ENCODE peak calls at places on chromosome 19, in seven cellular contexts. One of them, this sample, is unnamed.

GRCh38 chr19:14561249-14561648 is 10.6 kb downstream of the NDUFB7 start:
- DNase-seq in neuronal stem cell: no peak
- DNase-seq in K562: no peak
- DNase-seq in foreskin keratinocyte: no peak
- DNase-seq in CD4-positive, alpha-beta T cell: no peak
- DNase-seq in lower lobe of right lung: no peak
- DNase-seq in tibial artery: no peak
- DNase-seq in this sample: no peak

GRCh38 chr19:21843081-21843480 is 7.1 kb upstream of the ZNF43 start:
- DNase-seq in neuronal stem cell: no peak
- DNase-seq in K562: no peak
- DNase-seq in foreskin keratinocyte: no peak
- DNase-seq in CD4-positive, alpha-beta T cell: no peak
- DNase-seq in lower lobe of right lung: no peak
- DNase-seq in tibial artery: no peak
- DNase-seq in this sample: no peak

GRCh38 chr19:29690842-29691241 is 24.2 kb downstream of the C19orf12 start:
- DNase-seq in neuronal stem cell: no peak
- DNase-seq in K562: peak; percentile 78
- DNase-seq in foreskin keratinocyte: no peak
- DNase-seq in CD4-positive, alpha-beta T cell: peak; percentile 48
- DNase-seq in lower lobe of right lung: no peak
- DNase-seq in tibial artery: no peak
- DNase-seq in this sample: peak; percentile 6

GRCh38 chr19:55485439-55486011 is 537 bp downstream of the NAT14 start:
- DNase-seq in neuronal stem cell: no peak
- DNase-seq in K562: no peak
- DNase-seq in foreskin keratinocyte: no peak
- DNase-seq in CD4-positive, alpha-beta T cell: no peak
- DNase-seq in lower lobe of right lung: no peak
- DNase-seq in tibial artery: no peak
- DNase-seq in this sample: no peak

GRCh38 chr19:29676586-29676985 is 11.3 kb downstream of the PLEKHF1 start:
- DNase-seq in neuronal stem cell: no peak
- DNase-seq in K562: no peak
- DNase-seq in foreskin keratinocyte: no peak
- DNase-seq in CD4-positive, alpha-beta T cell: no peak
- DNase-seq in lower lobe of right lung: no peak
- DNase-seq in tibial artery: no peak
- DNase-seq in this sample: no peak

GRCh38 chr19:41189425-41190065 is 3.5 kb upstream of the CYP2S1 start:
- DNase-seq in neuronal stem cell: no peak
- DNase-seq in K562: no peak
- DNase-seq in foreskin keratinocyte: no peak
- DNase-seq in CD4-positive, alpha-beta T cell: no peak
- DNase-seq in lower lobe of right lung: no peak
- DNase-seq in tibial artery: no peak
- DNase-seq in this sample: no peak

GRCh38 chr19:39704181-39705044 is at the start of gene LGALS14:
- DNase-seq in neuronal stem cell: no peak
- DNase-seq in K562: no peak
- DNase-seq in foreskin keratinocyte: no peak
- DNase-seq in CD4-positive, alpha-beta T cell: no peak
- DNase-seq in lower lobe of right lung: no peak
- DNase-seq in tibial artery: no peak
- DNase-seq in this sample: no peak

GRCh38 chr19:42285546-42285945 is 16.4 kb upstream of the PRR19 start:
- DNase-seq in neuronal stem cell: no peak
- DNase-seq in K562: no peak
- DNase-seq in foreskin keratinocyte: no peak
- DNase-seq in CD4-positive, alpha-beta T cell: no peak
- DNase-seq in lower lobe of right lung: no peak
- DNase-seq in tibial artery: no peak
- DNase-seq in this sample: no peak

GRCh38 chr19:3459322-3459881 is 20.9 kb downstream of the SMIM24 start:
- DNase-seq in neuronal stem cell: no peak
- DNase-seq in K562: peak; percentile 54
- DNase-seq in foreskin keratinocyte: no peak
- DNase-seq in CD4-positive, alpha-beta T cell: no peak
- DNase-seq in lower lobe of right lung: peak; percentile 79
- DNase-seq in tibial artery: peak; percentile 94
- DNase-seq in this sample: no peak

GRCh38 chr19:33677745-33678426 is 56.1 kb downstream of the CHST8 start:
- DNase-seq in neuronal stem cell: peak; percentile 23
- DNase-seq in K562: peak; percentile 34
- DNase-seq in foreskin keratinocyte: no peak
- DNase-seq in CD4-positive, alpha-beta T cell: no peak
- DNase-seq in lower lobe of right lung: no peak
- DNase-seq in tibial artery: peak; percentile 18
- DNase-seq in this sample: no peak

GRCh38 chr19:16619456-16619855 is 8.5 kb downstream of the MED26 start:
- DNase-seq in neuronal stem cell: no peak
- DNase-seq in K562: no peak
- DNase-seq in foreskin keratinocyte: no peak
- DNase-seq in CD4-positive, alpha-beta T cell: no peak
- DNase-seq in lower lobe of right lung: peak; percentile 52
- DNase-seq in tibial artery: no peak
- DNase-seq in this sample: no peak

DNA sequence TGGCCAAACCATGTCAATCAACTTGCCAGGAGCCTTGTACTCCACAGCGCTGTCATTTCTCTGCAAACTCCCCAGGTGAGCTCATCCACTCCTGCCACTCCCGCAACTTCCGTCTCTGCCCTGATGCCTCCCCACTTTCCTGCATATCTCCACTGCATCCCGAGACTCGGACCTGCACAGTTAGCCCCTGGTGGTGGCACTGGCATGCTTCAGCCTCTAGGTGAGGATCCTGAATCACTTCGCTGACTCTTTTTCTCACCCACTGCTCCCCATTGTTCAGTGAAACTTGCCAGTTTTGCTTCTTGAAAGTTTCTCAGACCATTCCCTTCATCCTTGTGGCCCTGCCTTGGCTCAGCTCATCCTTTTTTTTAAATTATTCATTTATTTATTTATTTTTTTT is 3.4 kb upstream of the CTU1 start:
- DNase-seq in neuronal stem cell: no peak
- DNase-seq in K562: no peak
- DNase-seq in foreskin keratinocyte: no peak
- DNase-seq in CD4-positive, alpha-beta T cell: no peak
- DNase-seq in lower lobe of right lung: no peak
- DNase-seq in tibial artery: no peak
- DNase-seq in this sample: no peak
- H3K27me3 ChIP-seq in neuronal stem cell: peaks cover 32% of the 10 kb centered on the region
- H3K27me3 ChIP-seq in K562: peaks cover 44% of the 10 kb centered on the region
- H3K27me3 ChIP-seq in foreskin keratinocyte: peaks cover 11% of the 10 kb centered on the region
- H3K27me3 ChIP-seq in CD4-positive, alpha-beta T cell: no peaks in the 10 kb centered on the region
- H3K27me3 ChIP-seq in lower lobe of right lung: no peaks in the 10 kb centered on the region
- H3K27me3 ChIP-seq in tibial artery: peaks cover 12% of the 10 kb centered on the region
- H3K27me3 ChIP-seq in this sample: peaks cover 47% of the 10 kb centered on the region

GRCh38 chr19:46603195-46603637 is 2.1 kb downstream of the CALM3 start:
- DNase-seq in neuronal stem cell: no peak
- DNase-seq in K562: peak; percentile 55
- DNase-seq in foreskin keratinocyte: no peak
- DNase-seq in CD4-positive, alpha-beta T cell: no peak
- DNase-seq in lower lobe of right lung: peak; percentile 39
- DNase-seq in tibial artery: no peak
- DNase-seq in this sample: no peak
- H3K27me3 ChIP-seq in neuronal stem cell: no peaks in the 10 kb centered on the region
- H3K27me3 ChIP-seq in K562: no peaks in the 10 kb centered on the region
- H3K27me3 ChIP-seq in foreskin keratinocyte: no peaks in the 10 kb centered on the region
- H3K27me3 ChIP-seq in CD4-positive, alpha-beta T cell: no peaks in the 10 kb centered on the region
- H3K27me3 ChIP-seq in lower lobe of right lung: no peaks in the 10 kb centered on the region
- H3K27me3 ChIP-seq in tibial artery: no peaks in the 10 kb centered on the region
- H3K27me3 ChIP-seq in this sample: no peaks in the 10 kb centered on the region

GRCh38 chr19:53883741-53884140 is 1.7 kb downstream of the PRKCG start:
- DNase-seq in neuronal stem cell: no peak
- DNase-seq in K562: no peak
- DNase-seq in foreskin keratinocyte: no peak
- DNase-seq in CD4-positive, alpha-beta T cell: no peak
- DNase-seq in lower lobe of right lung: no peak
- DNase-seq in tibial artery: no peak
- DNase-seq in this sample: no peak

GRCh38 chr19:53880716-53881481 is 1.1 kb upstream of the PRKCG start:
- DNase-seq in neuronal stem cell: no peak
- DNase-seq in K562: no peak
- DNase-seq in foreskin keratinocyte: no peak
- DNase-seq in CD4-positive, alpha-beta T cell: no peak
- DNase-seq in lower lobe of right lung: no peak
- DNase-seq in tibial artery: no peak
- DNase-seq in this sample: no peak

GRCh38 chr19:53881482-53882390 is at the start of gene PRKCG:
- DNase-seq in neuronal stem cell: peak; percentile 78
- DNase-seq in K562: peak; percentile 66
- DNase-seq in foreskin keratinocyte: no peak
- DNase-seq in CD4-positive, alpha-beta T cell: peak; percentile 60
- DNase-seq in lower lobe of right lung: peak; percentile 62
- DNase-seq in tibial artery: no peak
- DNase-seq in this sample: no peak

GRCh38 chr19:53883231-53883661 is 1.2 kb downstream of the PRKCG start:
- DNase-seq in neuronal stem cell: no peak
- DNase-seq in K562: peak; percentile 22
- DNase-seq in foreskin keratinocyte: no peak
- DNase-seq in CD4-positive, alpha-beta T cell: no peak
- DNase-seq in lower lobe of right lung: no peak
- DNase-seq in tibial artery: no peak
- DNase-seq in this sample: no peak

GRCh38 chr19:53882391-53883050 is 524 bp downstream of the PRKCG start:
- DNase-seq in neuronal stem cell: no peak
- DNase-seq in K562: no peak
- DNase-seq in foreskin keratinocyte: no peak
- DNase-seq in CD4-positive, alpha-beta T cell: no peak
- DNase-seq in lower lobe of right lung: no peak
- DNase-seq in tibial artery: no peak
- DNase-seq in this sample: no peak
- H3K27me3 ChIP-seq in neuronal stem cell: peaks cover 3% of the 10 kb centered on the region
- H3K27me3 ChIP-seq in K562: peaks cover 15% of the 10 kb centered on the region
- H3K27me3 ChIP-seq in foreskin keratinocyte: peaks cover 48% of the 10 kb centered on the region
- H3K27me3 ChIP-seq in CD4-positive, alpha-beta T cell: peaks cover 53% of the 10 kb centered on the region
- H3K27me3 ChIP-seq in lower lobe of right lung: peaks cover 47% of the 10 kb centered on the region
- H3K27me3 ChIP-seq in tibial artery: peaks cover 43% of the 10 kb centered on the region
- H3K27me3 ChIP-seq in this sample: peaks cover 47% of the 10 kb centered on the region

DNA sequence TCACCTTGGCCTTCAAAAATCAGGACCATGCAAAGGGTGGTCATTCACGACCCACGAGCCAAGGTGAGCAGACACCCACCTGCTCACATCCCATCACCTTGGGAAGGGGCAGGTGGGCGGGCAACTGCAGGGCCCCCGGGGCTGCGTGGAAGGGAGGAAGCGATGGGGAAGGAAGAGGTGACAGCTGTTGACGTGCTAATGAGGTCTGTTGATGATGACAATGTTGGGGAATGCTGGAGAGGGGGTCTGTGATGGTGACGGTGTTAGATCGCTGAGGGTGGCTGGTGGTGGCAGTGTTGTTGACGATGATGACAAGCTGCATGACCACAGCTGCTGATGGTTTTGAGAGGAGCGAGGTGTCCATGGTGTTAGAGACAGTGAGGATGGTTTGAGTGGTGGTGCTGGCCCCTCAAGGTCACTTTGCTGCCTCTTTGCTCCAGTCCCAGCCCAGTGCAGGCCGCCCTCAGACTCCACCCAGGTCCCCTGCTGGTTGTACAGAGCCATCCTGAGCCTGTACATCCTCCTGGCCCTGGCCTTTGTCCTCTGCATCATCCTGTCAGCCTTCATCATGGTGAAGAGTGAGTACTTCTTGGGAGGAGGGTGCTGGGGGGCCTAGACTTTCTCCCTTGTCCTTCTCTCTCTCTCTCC is 898 bp downstream of the MCEMP1 start:
- DNase-seq in neuronal stem cell: no peak
- DNase-seq in K562: no peak
- DNase-seq in foreskin keratinocyte: no peak
- DNase-seq in CD4-positive, alpha-beta T cell: no peak
- DNase-seq in lower lobe of right lung: no peak
- DNase-seq in tibial artery: no peak
- DNase-seq in this sample: no peak
- H3K27me3 ChIP-seq in neuronal stem cell: peaks cover 13% of the 10 kb centered on the region
- H3K27me3 ChIP-seq in K562: peaks cover 8% of the 10 kb centered on the region
- H3K27me3 ChIP-seq in foreskin keratinocyte: peaks cover 13% of the 10 kb centered on the region
- H3K27me3 ChIP-seq in CD4-positive, alpha-beta T cell: peaks cover 12% of the 10 kb centered on the region
- H3K27me3 ChIP-seq in lower lobe of right lung: peaks cover 4% of the 10 kb centered on the region
- H3K27me3 ChIP-seq in tibial artery: peaks cover 44% of the 10 kb centered on the region
- H3K27me3 ChIP-seq in this sample: peaks cover 15% of the 10 kb centered on the region

GRCh38 chr19:1750343-1751021 is 2.8 kb upstream of the ONECUT3 start:
- DNase-seq in neuronal stem cell: no peak
- DNase-seq in K562: no peak
- DNase-seq in foreskin keratinocyte: no peak
- DNase-seq in CD4-positive, alpha-beta T cell: no peak
- DNase-seq in lower lobe of right lung: no peak
- DNase-seq in tibial artery: no peak
- DNase-seq in this sample: no peak
- H3K27me3 ChIP-seq in neuronal stem cell: peaks cover 93% of the 10 kb centered on the region
- H3K27me3 ChIP-seq in K562: peaks cover 11% of the 10 kb centered on the region
- H3K27me3 ChIP-seq in foreskin keratinocyte: peaks cover 65% of the 10 kb centered on the region
- H3K27me3 ChIP-seq in CD4-positive, alpha-beta T cell: peaks cover 77% of the 10 kb centered on the region
- H3K27me3 ChIP-seq in lower lobe of right lung: peaks cover 80% of the 10 kb centered on the region
- H3K27me3 ChIP-seq in tibial artery: peaks cover 91% of the 10 kb centered on the region
- H3K27me3 ChIP-seq in this sample: peaks cover 81% of the 10 kb centered on the region